ENCODE peak calls at places on chromosomes 12 and 14, in eight cellular contexts. One of them, this sample, is unnamed.

GRCh38 chr12:94644141-94644575 is 6.2 kb downstream of the TMCC3 start:
- DNase-seq in pancreas: no peak
- DNase-seq in adrenal gland: peak
- DNase-seq in Calu3: no peak
- DNase-seq in H1: no peak
- DNase-seq in heart right ventricle: no peak
- DNase-seq in A549: no peak
- DNase-seq in breast epithelium: no peak
- DNase-seq in this sample: no peak

GRCh38 chr14:30657606-30658163 is 35.6 kb downstream of the SCFD1 start:
- DNase-seq in pancreas: no peak
- DNase-seq in adrenal gland: no peak
- DNase-seq in H1: no peak
- DNase-seq in A549: peak
- DNase-seq in heart right ventricle: no peak
- DNase-seq in Calu3: no peak
- DNase-seq in breast epithelium: no peak
- DNase-seq in this sample: no peak

GRCh38 chr14:64337901-64338615 is 43.9 kb upstream of the ESR2 start:
- DNase-seq in breast epithelium: no peak
- DNase-seq in adrenal gland: peak
- DNase-seq in heart right ventricle: no peak
- DNase-seq in Calu3: peak
- DNase-seq in A549: peak
- DNase-seq in pancreas: peak
- DNase-seq in H1: peak
- DNase-seq in this sample: peak

GRCh38 chr12:122951979-122952892 is 14.0 kb downstream of the ABCB9 start:
- DNase-seq in pancreas: peak
- DNase-seq in H1: no peak
- DNase-seq in heart right ventricle: peak
- DNase-seq in A549: peak
- DNase-seq in breast epithelium: peak
- DNase-seq in adrenal gland: peak
- DNase-seq in Calu3: peak
- DNase-seq in this sample: peak

GRCh38 chr12:7160183-7160582 is 29.3 kb upstream of the PEX5 start:
- DNase-seq in pancreas: no peak
- DNase-seq in A549: no peak
- DNase-seq in Calu3: no peak
- DNase-seq in breast epithelium: no peak
- DNase-seq in H1: no peak
- DNase-seq in heart right ventricle: no peak
- DNase-seq in adrenal gland: no peak
- DNase-seq in this sample: no peak

GRCh38 chr12:124688356-124688992 is 121.1 kb upstream of the NCOR2 start:
- DNase-seq in A549: no peak
- DNase-seq in Calu3: no peak
- DNase-seq in pancreas: no peak
- DNase-seq in adrenal gland: no peak
- DNase-seq in breast epithelium: no peak
- DNase-seq in H1: no peak
- DNase-seq in heart right ventricle: no peak
- DNase-seq in this sample: no peak

GRCh38 chr12:113232787-113233585 is 11.7 kb downstream of the TPCN1 start:
- DNase-seq in Calu3: no peak
- DNase-seq in H1: no peak
- DNase-seq in A549: no peak
- DNase-seq in pancreas: no peak
- DNase-seq in breast epithelium: no peak
- DNase-seq in adrenal gland: peak
- DNase-seq in heart right ventricle: peak
- DNase-seq in this sample: no peak

GRCh38 chr14:35678403-35679028 is 130.6 kb downstream of the RALGAPA1 start:
- DNase-seq in pancreas: no peak
- DNase-seq in A549: no peak
- DNase-seq in adrenal gland: no peak
- DNase-seq in heart right ventricle: no peak
- DNase-seq in Calu3: no peak
- DNase-seq in H1: no peak
- DNase-seq in breast epithelium: no peak
- DNase-seq in this sample: no peak

GRCh38 chr12:27571463-27571862 is 47.5 kb downstream of the PPFIBP1 start:
- DNase-seq in H1: no peak
- DNase-seq in Calu3: no peak
- DNase-seq in A549: no peak
- DNase-seq in heart right ventricle: no peak
- DNase-seq in breast epithelium: no peak
- DNase-seq in adrenal gland: no peak
- DNase-seq in pancreas: no peak
- DNase-seq in this sample: no peak

GRCh38 chr12:51405801-51406207 is 14.6 kb upstream of the GALNT6 start:
- DNase-seq in adrenal gland: no peak
- DNase-seq in H1: no peak
- DNase-seq in breast epithelium: no peak
- DNase-seq in heart right ventricle: no peak
- DNase-seq in pancreas: no peak
- DNase-seq in Calu3: no peak
- DNase-seq in A549: no peak
- DNase-seq in this sample: no peak

GRCh38 chr12:51406299-51406698 is 15.1 kb upstream of the GALNT6 start:
- DNase-seq in breast epithelium: no peak
- DNase-seq in H1: no peak
- DNase-seq in Calu3: no peak
- DNase-seq in pancreas: no peak
- DNase-seq in heart right ventricle: no peak
- DNase-seq in adrenal gland: no peak
- DNase-seq in A549: no peak
- DNase-seq in this sample: no peak

GRCh38 chr12:51404627-51405026 is 13.4 kb upstream of the GALNT6 start:
- DNase-seq in heart right ventricle: no peak
- DNase-seq in pancreas: no peak
- DNase-seq in adrenal gland: no peak
- DNase-seq in A549: no peak
- DNase-seq in Calu3: no peak
- DNase-seq in H1: no peak
- DNase-seq in breast epithelium: no peak
- DNase-seq in this sample: no peak

GRCh38 chr12:51407604-51408003 is 16.4 kb upstream of the GALNT6 start:
- DNase-seq in H1: no peak
- DNase-seq in breast epithelium: no peak
- DNase-seq in A549: no peak
- DNase-seq in pancreas: no peak
- DNase-seq in Calu3: no peak
- DNase-seq in adrenal gland: no peak
- DNase-seq in heart right ventricle: no peak
- DNase-seq in this sample: no peak

GRCh38 chr12:51406859-51407258 is 15.7 kb upstream of the GALNT6 start:
- DNase-seq in H1: no peak
- DNase-seq in heart right ventricle: no peak
- DNase-seq in pancreas: no peak
- DNase-seq in A549: no peak
- DNase-seq in adrenal gland: no peak
- DNase-seq in Calu3: no peak
- DNase-seq in breast epithelium: no peak
- DNase-seq in this sample: no peak
- TF ChIP-seq CTCF in H1: no peak
- TF ChIP-seq CTCF in heart right ventricle: no peak
- TF ChIP-seq CTCF in pancreas: no peak
- TF ChIP-seq CTCF in A549: no peak
- TF ChIP-seq CTCF in adrenal gland: no peak
- TF ChIP-seq CTCF in Calu3: no peak
- TF ChIP-seq CTCF in breast epithelium: no peak
- TF ChIP-seq CTCF in this sample: no peak

GRCh38 chr14:105415481-105416428 is 3.9 kb upstream of the MTA1 start:
- DNase-seq in breast epithelium: no peak
- DNase-seq in Calu3: no peak
- DNase-seq in pancreas: no peak
- DNase-seq in H1: no peak
- DNase-seq in heart right ventricle: no peak
- DNase-seq in A549: no peak
- DNase-seq in adrenal gland: no peak
- DNase-seq in this sample: no peak

GRCh38 chr14:105413542-105413886 is 6.1 kb upstream of the MTA1 start:
- DNase-seq in pancreas: no peak
- DNase-seq in breast epithelium: no peak
- DNase-seq in Calu3: no peak
- DNase-seq in adrenal gland: no peak
- DNase-seq in A549: no peak
- DNase-seq in H1: no peak
- DNase-seq in heart right ventricle: no peak
- DNase-seq in this sample: no peak

GRCh38 chr14:105412768-105413541 is 6.7 kb upstream of the MTA1 start:
- DNase-seq in A549: no peak
- DNase-seq in Calu3: no peak
- DNase-seq in breast epithelium: no peak
- DNase-seq in adrenal gland: no peak
- DNase-seq in heart right ventricle: no peak
- DNase-seq in H1: no peak
- DNase-seq in pancreas: no peak
- DNase-seq in this sample: no peak

GRCh38 chr14:105416671-105417070 is 3.0 kb upstream of the MTA1 start:
- DNase-seq in breast epithelium: no peak
- DNase-seq in heart right ventricle: no peak
- DNase-seq in A549: no peak
- DNase-seq in Calu3: no peak
- DNase-seq in H1: no peak
- DNase-seq in adrenal gland: no peak
- DNase-seq in pancreas: no peak
- DNase-seq in this sample: no peak

DNA sequence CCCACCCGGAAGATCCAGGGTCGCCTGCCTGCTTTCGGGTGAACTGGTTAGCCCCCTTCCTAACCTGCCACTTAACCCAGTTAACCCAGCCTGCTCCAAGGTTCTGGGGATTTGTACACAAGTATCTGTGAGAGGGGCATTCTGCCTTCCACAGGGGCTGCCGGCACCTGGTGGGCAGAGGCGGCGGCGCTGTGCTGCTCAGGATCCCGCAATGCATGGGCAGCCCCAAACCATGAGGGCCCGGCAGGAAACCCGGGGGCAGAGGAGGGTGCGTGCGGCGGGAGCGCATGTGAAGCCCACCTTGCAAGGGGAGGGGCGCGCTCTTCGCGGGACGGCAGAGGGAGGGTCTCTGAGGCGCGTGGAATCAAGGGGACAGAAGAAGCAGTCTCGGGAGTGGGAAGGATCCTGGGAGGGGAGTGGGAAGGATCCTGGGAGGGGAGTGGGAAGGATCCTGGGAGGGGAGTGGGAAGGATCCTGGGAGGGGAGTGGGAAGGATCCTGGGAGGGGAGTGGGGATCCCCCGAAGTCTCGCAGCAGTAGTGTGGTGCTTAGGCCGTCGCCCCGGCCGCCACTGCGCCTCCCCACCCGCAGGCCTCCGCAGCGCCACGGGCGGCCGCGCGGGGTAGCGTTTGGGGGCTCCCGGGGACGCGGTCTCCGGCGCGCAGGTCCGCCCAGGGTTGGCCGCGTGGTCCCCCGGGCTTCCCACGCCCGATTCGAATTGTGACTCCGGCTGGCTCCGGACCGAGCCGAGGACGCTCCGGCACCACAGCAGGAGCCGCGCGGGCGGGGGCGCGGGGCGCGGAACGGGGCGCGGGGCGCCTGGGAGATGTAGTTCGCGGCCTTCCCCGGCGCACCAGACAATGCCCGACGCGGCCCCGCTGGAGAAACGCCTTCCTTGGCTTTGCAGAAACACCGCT is 4.9 kb upstream of the MTA1 start:
- DNase-seq in Calu3: peak
- DNase-seq in adrenal gland: peak
- DNase-seq in heart right ventricle: peak
- DNase-seq in pancreas: peak
- DNase-seq in breast epithelium: no peak
- DNase-seq in H1: no peak
- DNase-seq in A549: peak
- DNase-seq in this sample: peak
- TF ChIP-seq CTCF in Calu3: peak
- TF ChIP-seq CTCF in adrenal gland: peak
- TF ChIP-seq CTCF in heart right ventricle: peak
- TF ChIP-seq CTCF in pancreas: peak
- TF ChIP-seq CTCF in breast epithelium: peak
- TF ChIP-seq CTCF in H1: peak
- TF ChIP-seq CTCF in A549: peak
- TF ChIP-seq CTCF in this sample: peak

GRCh38 chr12:111274820-111275219 is 94.1 kb downstream of the PHETA1 start:
- DNase-seq in adrenal gland: no peak
- DNase-seq in breast epithelium: no peak
- DNase-seq in pancreas: no peak
- DNase-seq in H1: no peak
- DNase-seq in heart right ventricle: no peak
- DNase-seq in Calu3: no peak
- DNase-seq in A549: peak
- DNase-seq in this sample: no peak
- TF ChIP-seq CTCF in adrenal gland: peak
- TF ChIP-seq CTCF in breast epithelium: no peak
- TF ChIP-seq CTCF in pancreas: peak
- TF ChIP-seq CTCF in H1: peak
- TF ChIP-seq CTCF in heart right ventricle: no peak
- TF ChIP-seq CTCF in Calu3: no peak
- TF ChIP-seq CTCF in A549: peak
- TF ChIP-seq CTCF in this sample: peak

DNA sequence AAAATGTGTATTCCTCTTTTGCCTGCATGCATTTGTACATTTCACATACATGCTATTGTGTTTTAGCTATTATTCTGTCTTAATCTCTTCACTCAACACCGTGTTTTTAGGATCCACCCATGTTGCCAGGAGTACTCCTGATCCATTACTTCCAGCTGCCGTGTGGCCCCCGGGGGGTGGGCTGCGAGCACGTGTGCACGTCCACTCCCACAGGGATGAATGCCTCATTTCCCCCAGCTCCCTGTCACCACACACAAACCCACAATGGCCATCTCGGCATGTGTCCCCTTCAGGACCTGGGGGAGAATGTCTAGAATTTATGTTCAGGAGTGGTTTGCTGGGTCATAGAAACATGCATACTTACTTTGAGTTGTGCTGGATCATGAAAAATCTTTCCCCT is 62.7 kb upstream of the ACTN1 start:
- DNase-seq in breast epithelium: no peak
- DNase-seq in Calu3: no peak
- DNase-seq in A549: no peak
- DNase-seq in H1: no peak
- DNase-seq in adrenal gland: no peak
- DNase-seq in heart right ventricle: no peak
- DNase-seq in pancreas: no peak
- DNase-seq in this sample: no peak
- TF ChIP-seq CTCF in breast epithelium: no peak
- TF ChIP-seq CTCF in Calu3: no peak
- TF ChIP-seq CTCF in A549: no peak
- TF ChIP-seq CTCF in H1: no peak
- TF ChIP-seq CTCF in adrenal gland: no peak
- TF ChIP-seq CTCF in heart right ventricle: no peak
- TF ChIP-seq CTCF in pancreas: no peak
- TF ChIP-seq CTCF in this sample: no peak

GRCh38 chr12:98514984-98515367 is 414 bp upstream of the TMPO start:
- DNase-seq in H1: no peak
- DNase-seq in A549: no peak
- DNase-seq in Calu3: no peak
- DNase-seq in pancreas: no peak
- DNase-seq in adrenal gland: no peak
- DNase-seq in breast epithelium: no peak
- DNase-seq in heart right ventricle: no peak
- DNase-seq in this sample: no peak
- TF ChIP-seq CTCF in H1: no peak
- TF ChIP-seq CTCF in A549: no peak
- TF ChIP-seq CTCF in Calu3: no peak
- TF ChIP-seq CTCF in pancreas: no peak
- TF ChIP-seq CTCF in adrenal gland: no peak
- TF ChIP-seq CTCF in breast epithelium: no peak
- TF ChIP-seq CTCF in heart right ventricle: no peak
- TF ChIP-seq CTCF in this sample: no peak

This sample was measured in endothelial cell.